ENCODE peak calls at places on chromosomes 3 and 15, in seven cellular contexts. D, Y, F, U, O, X and I are unnamed samples.

GRCh38 chr3:25069970-25070369 is 358.1 kb upstream of the RARB start:
- DNase-seq in D (no peak), Y (no peak), F (no peak), U (no peak), O (no peak), X (no peak), I (no peak)

GRCh38 chr15:37995461-37996347 is 61.3 kb downstream of the TMCO5A start:
- DNase-seq in D (no peak), Y (peak), F (no peak), U (no peak), O (peak), X (peak), I (no peak)

GRCh38 chr15:57045741-57046382 is 127.4 kb downstream of the TCF12 start:
- DNase-seq in D (no peak), Y (no peak), F (no peak), U (no peak), O (no peak), X (no peak), I (no peak)

GRCh38 chr3:135844381-135844780 is 121.1 kb upstream of the PPP2R3A start:
- DNase-seq in D (no peak), Y (no peak), F (no peak), U (no peak), O (no peak), X (peak), I (no peak)

GRCh38 chr3:74602471-74602870 is 12.0 kb downstream of the CNTN3 start:
- DNase-seq in D (no peak), Y (no peak), F (no peak), U (no peak), O (no peak), X (no peak), I (no peak)

GRCh38 chr15:48062476-48062875 is 58.3 kb upstream of the SLC24A5 start:
- DNase-seq in D (no peak), Y (peak), F (no peak), U (no peak), O (no peak), X (no peak), I (no peak)

GRCh38 chr3:147407495-147408179 is 1.3 kb upstream of the ZIC4 start:
- DNase-seq in D (no peak), Y (no peak), F (no peak), U (no peak), O (peak), X (no peak), I (no peak)

GRCh38 chr3:19267040-19267439 is 118.7 kb downstream of the KCNH8 start:
- DNase-seq in D (no peak), Y (no peak), F (no peak), U (no peak), O (peak), X (no peak), I (no peak)

GRCh38 chr3:58646503-58646902 is 20.1 kb downstream of the FAM3D start:
- DNase-seq in D (no peak), Y (no peak), F (no peak), U (no peak), O (no peak), X (peak), I (no peak)

GRCh38 chr3:13266651-13267347 is 153.3 kb downstream of the NUP210 start:
- DNase-seq in D (no peak), Y (no peak), F (no peak), U (no peak), O (no peak), X (no peak), I (no peak)

GRCh38 chr15:52232327-52232726 is 41.1 kb upstream of the GNB5 start:
- DNase-seq in D (no peak), Y (no peak), F (no peak), U (no peak), O (no peak), X (no peak), I (no peak)

DNA sequence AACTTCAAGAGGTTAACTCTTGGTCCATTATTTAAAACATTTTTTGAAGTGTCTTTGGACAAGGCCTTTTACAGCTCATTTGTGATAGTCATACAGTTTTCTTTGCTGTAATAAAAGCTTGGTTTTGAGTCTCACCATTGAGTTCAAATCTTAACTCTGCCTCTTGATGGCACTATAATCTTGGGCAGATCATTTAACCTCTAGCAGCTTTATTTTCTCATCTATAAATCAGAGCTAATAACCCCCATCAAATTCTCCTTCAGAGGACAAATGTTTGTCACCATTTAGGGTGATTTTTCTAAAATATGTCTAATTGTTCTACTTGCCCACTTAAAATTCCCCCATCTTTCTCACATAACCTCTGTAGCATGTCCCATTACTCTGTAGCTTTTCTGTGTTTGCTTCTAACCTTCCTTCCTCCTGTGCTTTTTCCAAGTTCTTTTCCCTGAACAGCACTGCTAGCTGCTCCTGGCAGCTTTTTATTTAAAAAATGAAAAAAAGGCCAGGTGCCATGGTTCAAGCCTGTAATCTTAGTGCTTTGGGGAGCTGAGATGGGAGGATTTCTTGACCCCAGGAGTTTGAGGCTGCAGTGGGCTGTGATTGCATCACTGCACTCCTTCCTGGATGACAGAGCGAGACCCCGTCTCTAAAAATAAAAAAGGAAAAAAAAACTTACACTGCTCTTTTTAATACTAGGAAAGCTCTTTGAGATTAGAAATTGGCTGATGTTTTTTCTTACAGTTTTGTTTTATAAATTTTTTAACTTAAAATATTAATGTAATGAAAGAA is 28.5 kb downstream of the UBE2E1 start:
- DNase-seq in D (no peak), Y (peak), F (no peak), U (no peak), O (peak), X (no peak), I (no peak)
- TF ChIP-seq CTCF in D (no peak), Y (peak), F (no peak), U (no peak), O (peak), X (peak), I (no peak)

DNA sequence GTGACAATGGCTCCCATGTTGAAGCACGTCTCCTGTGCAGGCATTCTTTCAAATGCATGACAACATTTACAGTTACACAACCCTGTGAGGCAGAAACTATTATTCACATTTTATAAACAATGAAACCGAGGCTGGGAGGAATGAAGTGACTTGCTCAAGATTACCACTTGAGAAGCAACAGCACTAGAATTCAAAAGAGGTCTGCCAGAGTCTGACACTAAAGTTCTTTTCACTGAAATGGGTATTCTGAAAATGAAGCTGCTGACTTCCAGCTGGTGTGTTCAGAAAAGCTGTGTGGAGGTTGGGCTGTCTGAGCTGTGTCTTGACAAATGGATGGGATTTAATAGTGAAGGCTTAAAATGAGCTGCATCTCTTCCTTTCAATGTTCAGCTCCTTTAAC is 104.4 kb downstream of the THSD4 start:
- DNase-seq in D (no peak), Y (peak), F (no peak), U (no peak), O (no peak), X (peak), I (no peak)
- TF ChIP-seq CTCF in D (no peak), Y (no peak), F (no peak), U (no peak), O (no peak), X (no peak), I (no peak)

DNA sequence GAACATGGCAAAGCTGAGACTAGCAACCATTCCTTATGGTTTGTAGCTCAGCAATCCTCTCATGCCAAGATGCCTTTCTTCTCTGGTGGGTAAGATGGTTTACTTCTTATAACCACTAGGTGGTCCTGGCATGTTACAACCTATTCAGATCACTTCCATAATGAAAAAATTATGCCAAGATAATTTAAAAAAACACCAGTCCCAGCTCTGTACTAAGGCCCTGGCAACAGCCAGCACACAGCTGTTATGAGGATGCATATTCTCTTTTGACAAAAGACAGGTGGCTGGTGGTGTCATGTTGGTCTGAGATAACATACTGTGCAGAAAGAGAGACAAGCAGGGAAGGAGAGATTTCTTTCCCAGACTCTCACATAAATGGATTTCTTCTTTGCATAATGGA is 65.7 kb upstream of the FRMD4B start:
- DNase-seq in D (no peak), Y (no peak), F (no peak), U (no peak), O (peak), X (no peak), I (no peak)
- TF ChIP-seq CTCF in D (no peak), Y (peak), F (no peak), U (peak), O (no peak), X (peak), I (peak)

GRCh38 chr3:151168269-151169094 is 34.5 kb downstream of the GPR171 start:
- DNase-seq in D (peak), Y (peak), F (peak), U (peak), O (peak), X (peak), I (peak)
- TF ChIP-seq CTCF in D (no peak), Y (peak), F (peak), U (peak), O (peak), X (peak), I (peak)

GRCh38 chr3:48556796-48557626 is at the start of gene PFKFB4:
- DNase-seq in D (peak), Y (peak), F (peak), U (peak), O (peak), X (peak), I (peak)
- TF ChIP-seq CTCF in D (no peak), Y (no peak), F (peak), U (peak), O (peak), X (no peak), I (no peak)

DNA sequence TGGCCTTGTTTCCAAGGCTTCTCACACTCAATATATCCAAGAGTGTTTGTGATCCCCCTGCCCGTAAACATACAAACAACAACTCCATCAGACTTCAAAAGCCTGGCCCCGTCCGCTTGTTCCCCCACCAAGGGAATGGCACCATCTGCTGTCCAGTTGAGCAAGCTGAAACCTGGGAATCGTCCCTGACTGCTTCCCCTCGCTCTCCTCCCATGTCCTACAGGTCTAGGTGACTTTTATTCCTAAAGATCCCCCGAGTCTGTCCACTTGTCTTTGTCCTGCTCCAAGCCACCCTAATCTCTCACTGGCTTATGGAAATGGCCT is 27.9 kb upstream of the FAM174B start:
- DNase-seq in D (no peak), Y (peak), F (no peak), U (no peak), O (peak), X (peak), I (no peak)
- TF ChIP-seq CTCF in D (no peak), Y (peak), F (peak), U (peak), O (peak), X (peak), I (no peak)

GRCh38 chr15:95894407-95894956 is 436.0 kb upstream of the NR2F2 start:
- DNase-seq in D (no peak), Y (peak), F (no peak), U (no peak), O (no peak), X (no peak), I (no peak)
- TF ChIP-seq CTCF in D (no peak), Y (no peak), F (no peak), U (no peak), O (no peak), X (no peak), I (no peak)